ENCODE peak calls at places on chromosomes 13 and 19, in five cellular contexts. One of them, this sample, is unnamed.

GRCh38 chr13:66689628-66690027 is 540.5 kb downstream of the PCDH9 start:
- DNase-seq in Peyer's patch: no peak
- DNase-seq in lung: no peak
- DNase-seq in cardiac muscle cell: no peak
- DNase-seq in fibroblast of lung: peak; percentile 68
- DNase-seq in this sample: no peak

GRCh38 chr13:45851171-45851889 is at the start of gene SIAH3:
- DNase-seq in Peyer's patch: peak; percentile 18
- DNase-seq in lung: no peak
- DNase-seq in cardiac muscle cell: peak; percentile 36
- DNase-seq in fibroblast of lung: peak; percentile 21
- DNase-seq in this sample: no peak

GRCh38 chr13:29577135-29578051 is 18.1 kb downstream of the SLC7A1 start:
- DNase-seq in Peyer's patch: no peak
- DNase-seq in lung: no peak
- DNase-seq in cardiac muscle cell: no peak
- DNase-seq in fibroblast of lung: no peak
- DNase-seq in this sample: no peak

GRCh38 chr19:52689804-52690394 is 44.9 kb downstream of the ZNF611 start:
- DNase-seq in Peyer's patch: peak; percentile 39
- DNase-seq in lung: peak; percentile 51
- DNase-seq in cardiac muscle cell: peak; percentile 42
- DNase-seq in fibroblast of lung: no peak
- DNase-seq in this sample: peak; percentile 6

GRCh38 chr13:109737606-109738005 is 48.8 kb downstream of the IRS2 start:
- DNase-seq in Peyer's patch: no peak
- DNase-seq in lung: no peak
- DNase-seq in cardiac muscle cell: peak; percentile 74
- DNase-seq in fibroblast of lung: peak; percentile 34
- DNase-seq in this sample: no peak

GRCh38 chr13:111282997-111283396 is 37.4 kb upstream of the TEX29 start:
- DNase-seq in Peyer's patch: no peak
- DNase-seq in lung: no peak
- DNase-seq in cardiac muscle cell: no peak
- DNase-seq in fibroblast of lung: no peak
- DNase-seq in this sample: no peak

GRCh38 chr13:79128158-79128557 is 277.9 kb downstream of the RBM26 start:
- DNase-seq in Peyer's patch: no peak
- DNase-seq in lung: no peak
- DNase-seq in cardiac muscle cell: no peak
- DNase-seq in fibroblast of lung: peak; percentile 77
- DNase-seq in this sample: no peak

GRCh38 chr19:46928951-46929350 is 68.2 kb downstream of the ARHGAP35 start:
- DNase-seq in Peyer's patch: no peak
- DNase-seq in lung: no peak
- DNase-seq in cardiac muscle cell: no peak
- DNase-seq in fibroblast of lung: no peak
- DNase-seq in this sample: no peak

GRCh38 chr19:47471733-47472457 is at the start of gene SLC8A2:
- DNase-seq in Peyer's patch: no peak
- DNase-seq in lung: no peak
- DNase-seq in cardiac muscle cell: peak; percentile 95
- DNase-seq in fibroblast of lung: peak; percentile 74
- DNase-seq in this sample: peak; percentile 66

GRCh38 chr13:36815069-36815468 is 4.0 kb upstream of the RFXAP start:
- DNase-seq in Peyer's patch: no peak
- DNase-seq in lung: no peak
- DNase-seq in cardiac muscle cell: no peak
- DNase-seq in fibroblast of lung: peak; percentile 8
- DNase-seq in this sample: no peak

GRCh38 chr19:1355974-1356865 is 27.5 kb upstream of the NDUFS7 start:
- DNase-seq in Peyer's patch: no peak
- DNase-seq in lung: no peak
- DNase-seq in cardiac muscle cell: no peak
- DNase-seq in fibroblast of lung: peak; percentile 30
- DNase-seq in this sample: no peak

GRCh38 chr19:13165091-13165997 is 15.1 kb downstream of the IER2 start:
- DNase-seq in Peyer's patch: no peak
- DNase-seq in lung: no peak
- DNase-seq in cardiac muscle cell: no peak
- DNase-seq in fibroblast of lung: peak; percentile 22
- DNase-seq in this sample: no peak

GRCh38 chr13:75482070-75482819 is at the start of gene TBC1D4:
- DNase-seq in Peyer's patch: peak; percentile 64
- DNase-seq in lung: peak; percentile 88
- DNase-seq in cardiac muscle cell: peak; percentile 96
- DNase-seq in fibroblast of lung: peak; percentile 93
- DNase-seq in this sample: peak; percentile 33

GRCh38 chr13:39373108-39373507 is 229.9 kb downstream of the LHFPL6 start:
- DNase-seq in Peyer's patch: no peak
- DNase-seq in lung: no peak
- DNase-seq in cardiac muscle cell: no peak
- DNase-seq in fibroblast of lung: no peak
- DNase-seq in this sample: no peak

GRCh38 chr13:107421028-107421427 is 794.3 kb downstream of the LIG4 start:
- DNase-seq in Peyer's patch: no peak
- DNase-seq in lung: no peak
- DNase-seq in cardiac muscle cell: no peak
- DNase-seq in fibroblast of lung: peak; percentile 49
- DNase-seq in this sample: no peak

GRCh38 chr13:85255978-85256377 is 543.2 kb downstream of the SLITRK6 start:
- DNase-seq in Peyer's patch: no peak
- DNase-seq in lung: no peak
- DNase-seq in cardiac muscle cell: no peak
- DNase-seq in fibroblast of lung: no peak
- DNase-seq in this sample: no peak

GRCh38 chr19:14089412-14089661 is 1.2 kb downstream of the SAMD1 start:
- DNase-seq in Peyer's patch: no peak
- DNase-seq in lung: no peak
- DNase-seq in cardiac muscle cell: no peak
- DNase-seq in fibroblast of lung: peak; percentile 35
- DNase-seq in this sample: peak; percentile 60

GRCh38 chr13:73900591-73900990 is 233.6 kb downstream of the KLF12 start:
- DNase-seq in Peyer's patch: no peak
- DNase-seq in lung: no peak
- DNase-seq in cardiac muscle cell: no peak
- DNase-seq in fibroblast of lung: no peak
- DNase-seq in this sample: no peak

DNA sequence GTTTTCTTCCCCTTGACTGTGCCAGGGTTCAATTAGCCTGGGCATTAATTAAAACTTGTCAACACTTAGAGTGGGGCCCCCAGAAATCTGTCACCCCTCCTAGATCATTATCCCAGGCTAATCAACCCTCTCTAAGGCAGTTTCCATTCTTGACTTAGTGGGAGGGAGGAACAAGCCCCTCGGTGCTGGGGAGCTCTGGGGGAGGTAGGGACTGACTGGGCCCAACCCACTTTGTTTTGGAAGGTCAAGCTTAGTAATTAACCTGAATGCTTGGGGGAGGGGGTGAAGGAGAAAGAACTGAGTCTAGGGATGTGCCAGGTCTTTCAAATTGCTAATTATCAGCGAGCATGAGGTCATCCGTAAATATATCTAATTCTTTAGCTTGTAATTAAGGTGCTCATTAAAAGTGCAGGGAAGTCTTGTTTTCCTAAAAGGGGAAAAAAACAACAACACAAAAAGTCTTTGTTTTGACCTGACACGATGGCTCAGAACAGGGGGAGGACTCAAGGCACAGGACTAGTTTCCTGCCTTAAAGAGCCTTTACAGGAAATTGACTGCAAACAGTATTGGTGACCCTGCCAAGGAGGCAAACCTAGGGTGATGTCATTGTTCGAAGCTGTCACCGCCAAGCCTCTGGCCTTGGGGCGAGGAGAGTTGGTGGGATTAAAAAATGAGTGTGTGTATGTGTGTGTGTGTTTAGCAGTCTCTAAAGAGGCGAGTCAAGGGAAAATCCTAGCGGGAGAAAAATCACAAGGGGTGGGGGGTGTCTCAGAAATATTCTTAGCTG is 19.4 kb downstream of the ACTN4 start:
- DNase-seq in Peyer's patch: no peak
- DNase-seq in lung: no peak
- DNase-seq in cardiac muscle cell: peak; percentile 30
- DNase-seq in fibroblast of lung: peak; percentile 74
- DNase-seq in this sample: peak; percentile 73
- H3K4me1 ChIP-seq in Peyer's patch: peaks cover 24% of the 10 kb centered on the region
- H3K4me1 ChIP-seq in lung: peaks cover 57% of the 10 kb centered on the region
- H3K4me1 ChIP-seq in cardiac muscle cell: peaks cover 95% of the 10 kb centered on the region
- H3K4me1 ChIP-seq in fibroblast of lung: peaks cover 51% of the 10 kb centered on the region
- H3K4me1 ChIP-seq in this sample: peaks cover 94% of the 10 kb centered on the region

GRCh38 chr13:24497742-24498141 is 14.8 kb downstream of the PARP4 start:
- DNase-seq in Peyer's patch: no peak
- DNase-seq in lung: no peak
- DNase-seq in cardiac muscle cell: no peak
- DNase-seq in fibroblast of lung: no peak
- DNase-seq in this sample: no peak
- H3K4me1 ChIP-seq in Peyer's patch: no peaks in the 10 kb centered on the region
- H3K4me1 ChIP-seq in lung: no peaks in the 10 kb centered on the region
- H3K4me1 ChIP-seq in cardiac muscle cell: no peaks in the 10 kb centered on the region
- H3K4me1 ChIP-seq in fibroblast of lung: peaks cover 5% of the 10 kb centered on the region
- H3K4me1 ChIP-seq in this sample: no peaks in the 10 kb centered on the region

GRCh38 chr13:51635137-51635878 is 51.0 kb downstream of the WDFY2 start:
- DNase-seq in Peyer's patch: no peak
- DNase-seq in lung: no peak
- DNase-seq in cardiac muscle cell: no peak
- DNase-seq in fibroblast of lung: no peak
- DNase-seq in this sample: no peak
- H3K4me1 ChIP-seq in Peyer's patch: no peaks in the 10 kb centered on the region
- H3K4me1 ChIP-seq in lung: no peaks in the 10 kb centered on the region
- H3K4me1 ChIP-seq in cardiac muscle cell: peaks cover 33% of the 10 kb centered on the region
- H3K4me1 ChIP-seq in fibroblast of lung: peaks cover 6% of the 10 kb centered on the region
- H3K4me1 ChIP-seq in this sample: peaks cover 13% of the 10 kb centered on the region

GRCh38 chr19:4088065-4088679 is 21.5 kb upstream of the ZBTB7A start:
- DNase-seq in Peyer's patch: no peak
- DNase-seq in lung: no peak
- DNase-seq in cardiac muscle cell: no peak
- DNase-seq in fibroblast of lung: no peak
- DNase-seq in this sample: no peak
- H3K4me1 ChIP-seq in Peyer's patch: peaks cover 16% of the 10 kb centered on the region
- H3K4me1 ChIP-seq in lung: peaks cover 5% of the 10 kb centered on the region
- H3K4me1 ChIP-seq in cardiac muscle cell: no peaks in the 10 kb centered on the region
- H3K4me1 ChIP-seq in fibroblast of lung: no peaks in the 10 kb centered on the region
- H3K4me1 ChIP-seq in this sample: peaks cover 52% of the 10 kb centered on the region

This sample was measured in CD4-positive, CD25-positive, alpha-beta regulatory T cell.